ENCODE peak calls at places on chromosomes 16 and 17, in five cellular contexts. J is caudate nucleus; K is small intestine; F is CD8-positive, alpha-beta memory T cell; A is uterus. U is an unnamed sample.

GRCh38 chr16:48829911-48830310 is 219.9 kb upstream of the N4BP1 start:
- DNase-seq in J (no peak), K (no peak), F (no peak), A (no peak), U (no peak)

GRCh38 chr17:59671386-59671785 is 35.8 kb downstream of the PTRH2 start:
- DNase-seq in J (no peak), K (no peak), F (no peak), A (no peak), U (no peak)

GRCh38 chr16:85210423-85211169 is 98.3 kb upstream of the CIBAR2 start:
- DNase-seq in J (no peak), K (no peak), F (no peak), A (no peak), U (no peak)

GRCh38 chr17:45131616-45132301 is 556 bp downstream of the PLCD3 start:
- DNase-seq in J (no peak), K (no peak), F (peak; percentile 66), A (peak; percentile 67), U (peak; percentile 71)

GRCh38 chr17:54282886-54283285 is 460.2 kb downstream of the KIF2B start:
- DNase-seq in J (no peak), K (no peak), F (no peak), A (no peak), U (no peak)

GRCh38 chr17:869567-870530 is 87.7 kb downstream of the MRM3 start:
- DNase-seq in J (no peak), K (no peak), F (no peak), A (peak; percentile 66), U (no peak)

GRCh38 chr17:78484300-78485159 is 92.7 kb downstream of the DNAH17 start:
- DNase-seq in J (no peak), K (peak; percentile 41), F (peak; percentile 71), A (no peak), U (peak; percentile 69)

GRCh38 chr17:64741924-64742670 is 80.0 kb upstream of the SMURF2 start:
- DNase-seq in J (no peak), K (no peak), F (no peak), A (peak; percentile 50), U (no peak)

GRCh38 chr17:49360796-49361128 is 1.3 kb downstream of the ZNF652 start:
- DNase-seq in J (no peak), K (no peak), F (no peak), A (no peak), U (no peak)

GRCh38 chr16:64136314-64136713 is 985.5 kb downstream of the CDH11 start:
- DNase-seq in J (no peak), K (no peak), F (no peak), A (no peak), U (no peak)

GRCh38 chr16:2963611-2964415 is at the start of gene KREMEN2:
- DNase-seq in J (no peak), K (no peak), F (peak; percentile 55), A (no peak), U (peak; percentile 23)

GRCh38 chr17:50916026-50916707 is 50.0 kb upstream of the TOB1 start:
- DNase-seq in J (no peak), K (no peak), F (no peak), A (no peak), U (no peak)

GRCh38 chr17:21034350-21035235 is 8.2 kb downstream of the USP22 start:
- DNase-seq in J (no peak), K (peak; percentile 27), F (peak; percentile 60), A (no peak), U (no peak)

GRCh38 chr16:5466551-5466950 is 369.0 kb upstream of the EEF2KMT start:
- DNase-seq in J (no peak), K (no peak), F (no peak), A (no peak), U (no peak)

GRCh38 chr16:14401839-14402115 is 228.3 kb downstream of the PARN start:
- DNase-seq in J (no peak), K (no peak), F (no peak), A (no peak), U (no peak)

GRCh38 chr17:3221850-3222249 is 14.4 kb downstream of the OR1A1 start:
- DNase-seq in J (no peak), K (no peak), F (no peak), A (no peak), U (no peak)

GRCh38 chr16:14628806-14629611 is 1.1 kb downstream of the PARN start:
- DNase-seq in J (no peak), K (no peak), F (peak; percentile 50), A (no peak), U (no peak)

GRCh38 chr17:67481808-67482207 is 104.7 kb downstream of the PITPNC1 start:
- DNase-seq in J (no peak), K (no peak), F (no peak), A (no peak), U (no peak)

GRCh38 chr16:50316102-50316847 is 49.9 kb downstream of the ADCY7 start:
- DNase-seq in J (no peak), K (no peak), F (no peak), A (no peak), U (no peak)

GRCh38 chr17:78991906-78992532 is 12.3 kb upstream of the LGALS3BP start:
- DNase-seq in J (no peak), K (no peak), F (no peak), A (peak; percentile 8), U (no peak)

GRCh38 chr17:70076189-70076588 is 1.2 kb downstream of the KCNJ16 start:
- DNase-seq in J (no peak), K (no peak), F (no peak), A (no peak), U (no peak)

GRCh38 chr17:16123531-16123930 is 91.8 kb downstream of the NCOR1 start:
- DNase-seq in J (no peak), K (no peak), F (no peak), A (no peak), U (no peak)

GRCh38 chr16:15857779-15858560 is 1.1 kb upstream of the MYH11 start:
- DNase-seq in J (no peak), K (no peak), F (no peak), A (peak; percentile 74), U (peak; percentile 26)

GRCh38 chr17:73888875-73889274 is 244.6 kb upstream of the SDK2 start:
- DNase-seq in J (no peak), K (no peak), F (no peak), A (no peak), U (no peak)

GRCh38 chr17:50638572-50638850 is 3.8 kb downstream of the ABCC3 start:
- DNase-seq in J (no peak), K (no peak), F (no peak), A (no peak), U (no peak)

GRCh38 chr17:58514795-58515157 is 338 bp upstream of the MTMR4 start:
- DNase-seq in J (no peak), K (no peak), F (no peak), A (no peak), U (no peak)
- H3K27ac ChIP-seq in J (peak overlapping the region; percentile 68), K (peak overlapping the region; percentile 82), F (no peak overlapping the region), A (peak overlapping the region; percentile 87), U (peak overlapping the region; percentile 40)

DNA sequence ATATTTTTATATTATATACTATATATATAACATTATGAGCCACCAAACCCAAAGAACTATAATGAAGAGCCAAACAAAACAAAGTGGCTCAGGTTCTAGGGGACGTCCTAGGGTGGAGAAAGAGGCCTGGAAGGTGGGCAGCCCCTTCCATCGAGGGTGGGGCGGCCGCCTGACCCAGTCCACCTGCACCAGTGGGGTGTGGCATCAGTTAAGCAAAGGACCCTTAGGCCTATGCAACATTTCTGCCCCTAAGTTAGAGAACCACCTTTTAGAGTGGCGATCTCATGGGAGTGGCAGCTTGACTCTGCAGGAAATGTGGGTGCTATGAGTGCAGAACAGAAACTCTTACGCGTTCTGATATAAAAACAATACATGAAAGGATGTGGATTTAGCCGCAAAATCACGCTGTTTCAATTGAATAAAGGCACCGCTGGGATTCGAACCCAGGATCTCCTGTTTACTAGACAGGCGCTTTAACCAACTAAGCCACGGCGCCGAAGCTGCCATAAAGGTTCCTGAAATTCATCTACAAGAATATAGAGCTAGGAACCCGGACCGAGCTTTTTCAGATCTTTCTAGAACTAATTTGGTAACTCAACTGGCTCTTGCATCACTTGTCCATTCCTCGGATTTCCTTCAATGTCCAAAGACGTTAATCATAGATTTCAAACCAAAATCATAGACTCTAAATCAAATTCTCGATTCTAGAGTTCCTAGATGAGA is 15.6 kb upstream of the AURKB start:
- DNase-seq in J (peak; percentile 69), K (peak; percentile 43), F (peak; percentile 77), A (peak; percentile 53), U (peak; percentile 84)
- H3K27ac ChIP-seq in J (peak overlapping the region; percentile 90), K (peak overlapping the region; percentile 76), F (peak overlapping the region; percentile 58), A (peak overlapping the region; percentile 82), U (peak overlapping the region; percentile 66)

DNA sequence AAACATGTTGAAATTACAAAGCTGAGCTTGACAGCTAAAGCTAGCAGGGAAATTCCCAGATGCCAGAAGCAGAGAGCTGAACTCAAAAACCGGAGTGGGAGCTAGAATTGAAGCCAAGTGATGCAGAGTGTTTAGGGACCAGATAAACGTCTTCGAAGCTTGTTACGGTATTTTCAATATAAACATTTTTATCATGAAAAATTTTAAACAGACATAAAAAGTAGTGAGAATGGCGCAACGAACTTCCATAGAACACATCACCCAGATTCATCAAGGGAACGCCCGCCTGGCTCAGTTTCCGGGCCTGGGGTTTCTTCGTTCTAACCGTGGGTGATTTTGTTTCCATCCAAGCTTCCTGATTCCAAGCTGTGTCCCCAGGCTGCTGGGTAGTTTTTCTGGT is 18.1 kb downstream of the SPNS2 start:
- DNase-seq in J (no peak), K (no peak), F (no peak), A (no peak), U (no peak)
- H3K27ac ChIP-seq in J (peak overlapping the region; percentile 11), K (peak overlapping the region; percentile 60), F (no peak overlapping the region), A (no peak overlapping the region), U (no peak overlapping the region)

GRCh38 chr17:62892870-62893338 is 73.1 kb upstream of the TANC2 start:
- DNase-seq in J (no peak), K (no peak), F (no peak), A (no peak), U (peak; percentile 36)
- H3K27ac ChIP-seq in J (peak overlapping the region; percentile 63), K (no peak overlapping the region), F (no peak overlapping the region), A (no peak overlapping the region), U (no peak overlapping the region)

GRCh38 chr16:1183235-1183907 is 30.5 kb downstream of the CACNA1H start:
- DNase-seq in J (peak; percentile 66), K (no peak), F (no peak), A (peak; percentile 83), U (peak; percentile 47)

GRCh38 chr16:1178295-1178910 is 25.5 kb downstream of the CACNA1H start:
- DNase-seq in J (no peak), K (no peak), F (no peak), A (no peak), U (no peak)

GRCh38 chr16:1184156-1184868 is 31.4 kb downstream of the CACNA1H start:
- DNase-seq in J (no peak), K (peak; percentile 23), F (no peak), A (peak; percentile 43), U (no peak)

GRCh38 chr16:1181715-1182671 is 29.1 kb downstream of the CACNA1H start:
- DNase-seq in J (no peak), K (no peak), F (no peak), A (peak; percentile 87), U (peak; percentile 49)

GRCh38 chr16:1180772-1181714 is 28.1 kb downstream of the CACNA1H start:
- DNase-seq in J (no peak), K (no peak), F (no peak), A (peak; percentile 55), U (no peak)
- H3K27ac ChIP-seq in J (peak overlapping the region; percentile 26), K (peak overlapping the region; percentile 22), F (no peak overlapping the region), A (peak overlapping the region; percentile 87), U (peak overlapping the region; percentile 17)

U was measured in colonic mucosa.